ENCODE peak calls at places on chromosomes 13 and 19, in ten cellular contexts. E, X, B, K, L, N, C, I, W and H are unnamed samples.

GRCh38 chr19:30529876-30530275 is 157.7 kb downstream of the ZNF536 start:
- DNase-seq in L (no peak), I (no peak), K (no peak), B (no peak), N (no peak), X (no peak), W (no peak), C (no peak), E (no peak), H (no peak)

GRCh38 chr19:7926021-7926726 is at the start of gene CTXN1:
- DNase-seq in K (peak; percentile 83), B (peak; percentile 77), L (peak; percentile 76), I (peak; percentile 69), W (peak; percentile 71), C (no peak), N (peak; percentile 73), X (no peak), E (peak; percentile 65), H (peak; percentile 75)

GRCh38 chr19:46551175-46551574 is 50.0 kb upstream of the CALM3 start:
- DNase-seq in N (no peak), W (no peak), B (no peak), C (no peak), L (no peak), K (no peak), I (no peak), E (no peak), X (no peak), H (no peak)

GRCh38 chr19:41575998-41576397 is at the start of gene CEACAM21:
- DNase-seq in L (no peak), E (no peak), K (peak; percentile 59), X (no peak), W (peak; percentile 41), I (peak; percentile 51), B (peak; percentile 50), N (peak; percentile 27), C (no peak), H (peak; percentile 60)

GRCh38 chr13:30714629-30715028 is 20.7 kb upstream of the ALOX5AP start:
- DNase-seq in E (no peak), K (no peak), X (no peak), L (no peak), W (no peak), C (no peak), B (no peak), N (no peak), I (no peak), H (no peak)

GRCh38 chr19:827710-828321 is at the start of gene AZU1:
- DNase-seq in E (no peak), X (peak; percentile 32), L (no peak), B (no peak), K (no peak), N (no peak), W (no peak), C (no peak), I (no peak), H (no peak)

GRCh38 chr13:72696590-72696989 is 30.8 kb downstream of the MZT1 start:
- DNase-seq in C (no peak), E (no peak), K (no peak), I (peak; percentile 13), B (no peak), X (no peak), W (no peak), N (no peak), L (no peak), H (no peak)

GRCh38 chr13:35630551-35631275 is 154.2 kb upstream of the MAB21L1 start:
- DNase-seq in I (peak; percentile 53), W (no peak), E (no peak), N (no peak), X (peak; percentile 51), C (no peak), B (no peak), K (no peak), L (peak; percentile 33), H (peak; percentile 58)

GRCh38 chr19:1567116-1567847 is 843 bp downstream of the MEX3D start:
- DNase-seq in C (no peak), B (peak; percentile 49), N (no peak), X (no peak), W (no peak), I (no peak), E (no peak), L (no peak), K (peak; percentile 36), H (no peak)